ENCODE peak calls at places on chromosomes 6 and 20, in four cellular contexts. N is neural progenitor cell, Z is GM23248, T is HCT116. I is an unnamed sample.

GRCh38 chr20:1327827-1328679 is 886 bp downstream of the SDCBP2 start:
- DNase-seq in T (no peak), N (no peak), Z (no peak), I (no peak)

GRCh38 chr6:132130530-132131298 is 179.5 kb upstream of the CCN2 start:
- DNase-seq in T (no peak), Z (peak), N (no peak), I (no peak)

GRCh38 chr6:75850026-75850385 is 101.0 kb downstream of the MYO6 start:
- DNase-seq in Z (no peak), T (no peak), N (no peak), I (no peak)

GRCh38 chr6:131125431-131125830 is 9.8 kb upstream of the AKAP7 start:
- DNase-seq in T (no peak), Z (peak), N (no peak), I (no peak)

GRCh38 chr6:55536579-55536978 is 42.4 kb downstream of the HMGCLL1 start:
- DNase-seq in T (no peak), Z (no peak), N (no peak), I (no peak)

GRCh38 chr6:37547564-37548061 is 47.9 kb upstream of the CCDC167 start:
- DNase-seq in N (no peak), T (no peak), Z (peak), I (no peak)

GRCh38 chr6:9397981-9398559 is 962.7 kb upstream of the SLC35B3 start:
- DNase-seq in N (no peak), T (no peak), Z (no peak), I (no peak)

GRCh38 chr6:8837343-8837742 is 402.0 kb upstream of the SLC35B3 start:
- DNase-seq in N (no peak), Z (no peak), T (no peak), I (no peak)

GRCh38 chr6:164825386-164825785 is 484.0 kb downstream of the C6orf118 start:
- DNase-seq in Z (no peak), T (no peak), N (no peak), I (no peak)

GRCh38 chr6:41784581-41785171 is 2.8 kb upstream of the TOMM6 start:
- DNase-seq in N (no peak), Z (no peak), T (no peak), I (peak)

GRCh38 chr6:287500-287883 is 4.8 kb upstream of the DUSP22 start:
- DNase-seq in T (no peak), N (no peak), Z (peak), I (no peak)

GRCh38 chr20:32592022-32592421 is 6.9 kb upstream of the NOL4L start:
- DNase-seq in N (no peak), Z (no peak), T (no peak), I (no peak)

DNA sequence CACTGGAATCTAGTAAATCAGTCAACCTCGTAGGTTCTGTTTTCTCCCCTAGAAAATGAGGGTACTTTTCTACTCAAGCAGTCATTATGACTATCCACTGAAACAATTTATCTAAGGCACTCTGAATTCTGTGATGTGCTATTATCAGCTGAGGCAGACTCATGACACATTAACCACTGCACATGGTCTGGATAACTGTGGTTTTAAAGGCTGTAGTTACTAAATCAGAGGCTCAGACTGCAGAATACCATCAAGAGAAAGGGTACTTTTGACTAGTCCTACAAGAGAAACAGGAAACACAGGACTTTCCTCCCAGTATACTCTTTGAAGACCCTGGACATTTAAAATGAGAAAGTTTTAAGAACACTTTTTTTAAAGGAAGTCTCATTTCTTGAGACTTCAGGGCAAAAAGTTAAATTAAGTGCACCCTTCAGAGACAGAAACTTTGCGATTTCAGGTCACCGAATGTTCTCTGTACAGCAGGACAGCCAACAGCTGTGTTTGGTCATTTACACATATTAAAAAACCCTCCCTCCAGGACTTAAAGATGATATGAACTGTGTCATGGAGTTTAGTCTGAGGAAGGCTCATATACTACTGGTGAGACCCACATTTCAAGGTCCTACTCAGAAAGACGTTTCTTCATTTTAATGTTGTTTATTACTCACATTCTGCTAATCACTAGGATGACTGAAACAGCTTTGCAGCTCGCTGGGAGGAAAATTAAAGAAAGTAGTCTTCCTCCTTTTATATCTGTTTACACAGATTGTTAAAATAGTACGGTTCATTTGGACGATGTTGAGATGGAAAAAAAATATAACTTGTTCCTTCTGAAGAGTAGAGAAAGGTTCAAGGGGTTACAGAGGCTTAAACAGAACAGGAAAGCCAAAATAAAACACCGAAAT is 19.9 kb downstream of the ATXN1 start:
- DNase-seq in Z (peak), N (no peak), T (no peak), I (no peak)
- TF ChIP-seq EZH2phosphoT487 in Z (no peak), N (no peak), T (no peak), I (no peak)

GRCh38 chr6:144131248-144131709 is 19.0 kb upstream of the STX11 start:
- DNase-seq in N (no peak), Z (peak), T (peak), I (no peak)
- TF ChIP-seq EZH2phosphoT487 in N (no peak), Z (no peak), T (no peak), I (no peak)

DNA sequence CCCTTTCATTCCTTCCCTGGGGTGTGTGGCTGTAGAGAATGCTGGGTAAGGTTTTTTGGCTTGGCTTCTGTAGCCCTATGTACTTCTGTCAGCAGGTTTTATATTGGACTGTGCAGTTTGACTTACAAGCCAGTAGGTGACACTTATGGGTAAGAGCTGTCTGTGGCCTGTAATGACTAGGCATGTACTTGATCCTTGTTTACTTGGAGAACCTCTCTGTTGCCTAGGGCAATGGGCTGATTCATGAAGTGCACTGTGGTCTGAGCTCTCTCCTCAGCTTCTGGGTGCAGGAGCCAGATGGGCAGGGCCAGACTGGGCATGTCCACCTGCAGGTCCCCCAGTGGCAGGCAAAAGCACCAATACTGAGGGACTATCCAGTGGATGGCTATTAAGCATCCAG is 544.6 kb downstream of the ADGRB3 start:
- DNase-seq in N (no peak), T (no peak), Z (no peak), I (peak)
- TF ChIP-seq EZH2phosphoT487 in N (no peak), T (no peak), Z (no peak), I (no peak)

GRCh38 chr6:53857318-53858094 is 62.7 kb downstream of the LRRC1 start:
- DNase-seq in T (no peak), Z (peak), N (no peak), I (no peak)
- TF ChIP-seq EZH2phosphoT487 in T (no peak), Z (no peak), N (no peak), I (no peak)

GRCh38 chr6:38603966-38604365 is 35.8 kb downstream of the BTBD9 start:
- DNase-seq in T (no peak), N (no peak), Z (no peak), I (no peak)
- TF ChIP-seq EZH2phosphoT487 in T (no peak), N (no peak), Z (no peak), I (no peak)

GRCh38 chr20:21583486-21584168 is 69.8 kb upstream of the NKX2-2 start:
- DNase-seq in T (no peak), N (no peak), Z (no peak), I (no peak)
- TF ChIP-seq EZH2phosphoT487 in T (no peak), N (no peak), Z (no peak), I (no peak)

DNA sequence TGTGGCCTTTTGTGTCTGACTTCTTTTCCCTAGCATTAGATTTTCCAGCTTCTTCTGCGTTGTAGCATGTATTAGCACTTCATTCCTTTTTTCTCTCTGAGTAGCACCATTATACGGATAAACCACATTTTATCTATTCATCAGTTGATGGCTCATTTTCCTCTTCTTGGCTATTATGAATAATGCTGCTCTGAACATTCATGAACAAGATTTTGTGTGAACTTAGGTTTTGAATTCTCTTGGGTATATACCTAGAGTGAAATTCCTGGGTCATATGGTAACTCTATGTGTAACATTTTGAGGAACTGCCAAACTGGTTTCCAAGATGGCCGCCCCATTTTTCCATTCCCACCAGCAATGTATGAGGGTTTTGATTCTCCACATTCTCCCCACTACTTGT is 28.7 kb downstream of the SLC22A16 start:
- DNase-seq in N (no peak), T (no peak), Z (peak), I (no peak)
- TF ChIP-seq EZH2phosphoT487 in N (no peak), T (no peak), Z (no peak), I (no peak)

DNA sequence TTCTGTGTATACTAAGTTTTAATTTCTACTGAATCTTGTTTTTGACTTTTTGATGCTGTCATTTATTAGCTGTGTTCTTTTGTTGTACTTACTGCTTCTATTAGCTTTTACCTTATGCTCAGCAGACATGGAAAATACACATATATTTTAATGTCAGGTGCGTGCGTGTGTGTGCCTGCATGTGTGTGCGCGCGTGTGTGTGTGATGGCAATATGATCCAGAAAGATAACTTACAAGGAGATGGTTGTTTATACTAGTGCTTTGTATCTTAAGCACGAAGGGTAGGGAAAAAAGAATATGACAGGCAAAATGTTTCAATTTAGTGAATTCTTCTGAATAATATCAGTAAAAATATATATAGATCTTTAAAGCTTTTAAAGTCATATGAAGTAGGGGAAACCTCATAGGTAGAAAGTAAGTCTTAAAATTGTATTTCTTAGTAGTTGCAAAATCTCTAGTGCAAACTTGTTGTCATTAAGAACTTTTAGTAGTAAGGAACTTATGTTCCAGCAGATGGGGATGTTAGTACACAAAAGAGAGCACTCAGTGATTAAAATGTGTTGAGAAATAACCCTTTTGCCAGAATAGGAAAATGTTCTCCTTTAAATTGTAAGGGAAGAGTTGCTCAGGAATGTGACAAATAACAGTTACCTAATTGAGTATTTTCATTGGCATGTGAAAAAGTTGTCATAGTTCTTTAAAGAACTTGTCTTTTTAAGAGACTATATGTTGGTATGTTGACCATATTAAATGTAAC is 13.2 kb downstream of the QKI start:
- DNase-seq in T (peak), N (peak), Z (peak), I (peak)
- TF ChIP-seq EZH2phosphoT487 in T (no peak), N (no peak), Z (no peak), I (no peak)

GRCh38 chr20:49705358-49705757 is 8.3 kb downstream of the B4GALT5 start:
- DNase-seq in Z (no peak), T (no peak), N (no peak), I (no peak)
- TF ChIP-seq EZH2phosphoT487 in Z (no peak), T (no peak), N (no peak), I (no peak)

DNA sequence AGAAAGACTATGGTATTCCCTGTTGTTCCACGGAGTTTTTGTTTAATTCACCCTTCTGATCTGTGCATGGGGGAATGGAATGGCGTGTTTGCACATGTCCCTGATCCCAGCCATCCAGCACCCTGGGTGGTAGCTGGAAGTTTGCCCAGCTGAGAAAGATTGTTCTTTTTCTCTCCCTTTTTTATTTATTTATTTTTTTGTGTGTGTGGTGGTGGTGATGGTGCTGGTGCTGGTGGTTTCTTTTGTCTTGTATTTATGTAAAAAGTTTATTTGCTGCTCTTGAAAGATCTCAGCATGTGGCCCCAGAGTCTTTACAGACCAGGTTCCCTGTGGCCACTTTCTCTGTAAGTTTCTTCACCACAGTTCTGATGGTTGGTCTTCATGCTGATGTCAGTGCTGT is 372.6 kb downstream of the UTRN start:
- DNase-seq in Z (no peak), N (no peak), T (no peak), I (peak)
- TF ChIP-seq EZH2phosphoT487 in Z (no peak), N (no peak), T (no peak), I (no peak)

I was measured in GM23338.